ENCODE peak calls at places on chromosomes 4 and X, in four cellular contexts. One of them, this sample, is unnamed.
A peak's percentile ranks its signal among the peaks of the same experiment; 100 is the strongest.

GRCh38 chr4:39961311-39961877 is 16.3 kb downstream of the PDS5A start:
- DNase-seq in stimulated activated CD4-positive, alpha-beta T cell treated with anti-CD3 and anti-CD28 coated beads, TNF-alpha, amount 100 ng/mL, for 48 hours: no peak
- DNase-seq in SW 1271: no peak
- DNase-seq in stimulated activated CD8-positive, alpha-beta memory T cell treated with anti-CD3 and anti-CD28 coated beads, Interleukin-15, amount 100 ng/mL, for 4 hours: no peak
- DNase-seq in this sample: no peak

GRCh38 chr4:10977534-10977933 is 293.0 kb upstream of the CLNK start:
- DNase-seq in stimulated activated CD4-positive, alpha-beta T cell treated with anti-CD3 and anti-CD28 coated beads, TNF-alpha, amount 100 ng/mL, for 48 hours: no peak
- DNase-seq in SW 1271: no peak
- DNase-seq in stimulated activated CD8-positive, alpha-beta memory T cell treated with anti-CD3 and anti-CD28 coated beads, Interleukin-15, amount 100 ng/mL, for 4 hours: no peak
- DNase-seq in this sample: no peak

GRCh38 chr4:25925486-25926201 is 11.6 kb downstream of the SMIM20 start:
- DNase-seq in stimulated activated CD4-positive, alpha-beta T cell treated with anti-CD3 and anti-CD28 coated beads, TNF-alpha, amount 100 ng/mL, for 48 hours: no peak
- DNase-seq in SW 1271: no peak
- DNase-seq in stimulated activated CD8-positive, alpha-beta memory T cell treated with anti-CD3 and anti-CD28 coated beads, Interleukin-15, amount 100 ng/mL, for 4 hours: no peak
- DNase-seq in this sample: no peak

GRCh38 chr4:47729086-47729763 is 108.6 kb downstream of the CORIN start:
- DNase-seq in stimulated activated CD8-positive, alpha-beta memory T cell treated with anti-CD3 and anti-CD28 coated beads, Interleukin-15, amount 100 ng/mL, for 4 hours: no peak
- DNase-seq in SW 1271: no peak
- DNase-seq in stimulated activated CD4-positive, alpha-beta T cell treated with anti-CD3 and anti-CD28 coated beads, TNF-alpha, amount 100 ng/mL, for 48 hours: no peak
- DNase-seq in this sample: no peak

GRCh38 chr4:10403633-10404445 is 53.4 kb downstream of the ZNF518B start:
- DNase-seq in stimulated activated CD4-positive, alpha-beta T cell treated with anti-CD3 and anti-CD28 coated beads, TNF-alpha, amount 100 ng/mL, for 48 hours: no peak
- DNase-seq in SW 1271: no peak
- DNase-seq in stimulated activated CD8-positive, alpha-beta memory T cell treated with anti-CD3 and anti-CD28 coated beads, Interleukin-15, amount 100 ng/mL, for 4 hours: no peak
- DNase-seq in this sample: no peak

GRCh38 chr4:38723726-38724506 is 58.9 kb downstream of the TLR10 start:
- DNase-seq in SW 1271: no peak
- DNase-seq in stimulated activated CD4-positive, alpha-beta T cell treated with anti-CD3 and anti-CD28 coated beads, TNF-alpha, amount 100 ng/mL, for 48 hours: no peak
- DNase-seq in stimulated activated CD8-positive, alpha-beta memory T cell treated with anti-CD3 and anti-CD28 coated beads, Interleukin-15, amount 100 ng/mL, for 4 hours: no peak
- DNase-seq in this sample: no peak

GRCh38 chrX:71282514-71283408 is 674 bp upstream of the NONO start:
- DNase-seq in stimulated activated CD8-positive, alpha-beta memory T cell treated with anti-CD3 and anti-CD28 coated beads, Interleukin-15, amount 100 ng/mL, for 4 hours: no peak
- DNase-seq in SW 1271: no peak
- DNase-seq in stimulated activated CD4-positive, alpha-beta T cell treated with anti-CD3 and anti-CD28 coated beads, TNF-alpha, amount 100 ng/mL, for 48 hours: peak; percentile 59
- DNase-seq in this sample: peak; percentile 21

GRCh38 chrX:87525771-87526229 is 8.2 kb downstream of the KLHL4 start:
- DNase-seq in SW 1271: peak; percentile 0
- DNase-seq in stimulated activated CD8-positive, alpha-beta memory T cell treated with anti-CD3 and anti-CD28 coated beads, Interleukin-15, amount 100 ng/mL, for 4 hours: no peak
- DNase-seq in stimulated activated CD4-positive, alpha-beta T cell treated with anti-CD3 and anti-CD28 coated beads, TNF-alpha, amount 100 ng/mL, for 48 hours: no peak
- DNase-seq in this sample: no peak

GRCh38 chrX:73964607-73965006 is 339.4 kb upstream of the ZCCHC13 start:
- DNase-seq in SW 1271: no peak
- DNase-seq in stimulated activated CD4-positive, alpha-beta T cell treated with anti-CD3 and anti-CD28 coated beads, TNF-alpha, amount 100 ng/mL, for 48 hours: no peak
- DNase-seq in stimulated activated CD8-positive, alpha-beta memory T cell treated with anti-CD3 and anti-CD28 coated beads, Interleukin-15, amount 100 ng/mL, for 4 hours: no peak
- DNase-seq in this sample: no peak

GRCh38 chr4:98027827-98028226 is 115.4 kb downstream of the STPG2 start:
- DNase-seq in stimulated activated CD8-positive, alpha-beta memory T cell treated with anti-CD3 and anti-CD28 coated beads, Interleukin-15, amount 100 ng/mL, for 4 hours: no peak
- DNase-seq in stimulated activated CD4-positive, alpha-beta T cell treated with anti-CD3 and anti-CD28 coated beads, TNF-alpha, amount 100 ng/mL, for 48 hours: no peak
- DNase-seq in SW 1271: no peak
- DNase-seq in this sample: no peak

GRCh38 chr4:186808635-186809018 is 85.0 kb upstream of the FAT1 start:
- DNase-seq in stimulated activated CD4-positive, alpha-beta T cell treated with anti-CD3 and anti-CD28 coated beads, TNF-alpha, amount 100 ng/mL, for 48 hours: peak; percentile 1
- DNase-seq in stimulated activated CD8-positive, alpha-beta memory T cell treated with anti-CD3 and anti-CD28 coated beads, Interleukin-15, amount 100 ng/mL, for 4 hours: no peak
- DNase-seq in SW 1271: no peak
- DNase-seq in this sample: no peak

GRCh38 chrX:6120329-6120728 is 108.3 kb downstream of the NLGN4X start:
- DNase-seq in stimulated activated CD4-positive, alpha-beta T cell treated with anti-CD3 and anti-CD28 coated beads, TNF-alpha, amount 100 ng/mL, for 48 hours: no peak
- DNase-seq in stimulated activated CD8-positive, alpha-beta memory T cell treated with anti-CD3 and anti-CD28 coated beads, Interleukin-15, amount 100 ng/mL, for 4 hours: no peak
- DNase-seq in SW 1271: no peak
- DNase-seq in this sample: no peak

GRCh38 chrX:66110112-66110511 is 53.9 kb upstream of the HEPH start:
- DNase-seq in stimulated activated CD4-positive, alpha-beta T cell treated with anti-CD3 and anti-CD28 coated beads, TNF-alpha, amount 100 ng/mL, for 48 hours: no peak
- DNase-seq in SW 1271: no peak
- DNase-seq in stimulated activated CD8-positive, alpha-beta memory T cell treated with anti-CD3 and anti-CD28 coated beads, Interleukin-15, amount 100 ng/mL, for 4 hours: no peak
- DNase-seq in this sample: peak; percentile 0

GRCh38 chr4:67198757-67199156 is 346.5 kb downstream of the CENPC start:
- DNase-seq in stimulated activated CD8-positive, alpha-beta memory T cell treated with anti-CD3 and anti-CD28 coated beads, Interleukin-15, amount 100 ng/mL, for 4 hours: no peak
- DNase-seq in stimulated activated CD4-positive, alpha-beta T cell treated with anti-CD3 and anti-CD28 coated beads, TNF-alpha, amount 100 ng/mL, for 48 hours: no peak
- DNase-seq in SW 1271: no peak
- DNase-seq in this sample: no peak

GRCh38 chrX:81708506-81708905 is 506.6 kb downstream of the SH3BGRL start:
- DNase-seq in stimulated activated CD4-positive, alpha-beta T cell treated with anti-CD3 and anti-CD28 coated beads, TNF-alpha, amount 100 ng/mL, for 48 hours: no peak
- DNase-seq in stimulated activated CD8-positive, alpha-beta memory T cell treated with anti-CD3 and anti-CD28 coated beads, Interleukin-15, amount 100 ng/mL, for 4 hours: no peak
- DNase-seq in SW 1271: no peak
- DNase-seq in this sample: no peak

GRCh38 chr4:74618659-74619058 is 173.7 kb downstream of the AREG start:
- DNase-seq in stimulated activated CD8-positive, alpha-beta memory T cell treated with anti-CD3 and anti-CD28 coated beads, Interleukin-15, amount 100 ng/mL, for 4 hours: no peak
- DNase-seq in SW 1271: no peak
- DNase-seq in stimulated activated CD4-positive, alpha-beta T cell treated with anti-CD3 and anti-CD28 coated beads, TNF-alpha, amount 100 ng/mL, for 48 hours: no peak
- DNase-seq in this sample: no peak

GRCh38 chr4:56414135-56414675 is 21.2 kb downstream of the PPAT start:
- DNase-seq in stimulated activated CD4-positive, alpha-beta T cell treated with anti-CD3 and anti-CD28 coated beads, TNF-alpha, amount 100 ng/mL, for 48 hours: no peak
- DNase-seq in SW 1271: no peak
- DNase-seq in stimulated activated CD8-positive, alpha-beta memory T cell treated with anti-CD3 and anti-CD28 coated beads, Interleukin-15, amount 100 ng/mL, for 4 hours: no peak
- DNase-seq in this sample: no peak

GRCh38 chr4:23930750-23931488 is 41.1 kb upstream of the PPARGC1A start:
- DNase-seq in SW 1271: no peak
- DNase-seq in stimulated activated CD8-positive, alpha-beta memory T cell treated with anti-CD3 and anti-CD28 coated beads, Interleukin-15, amount 100 ng/mL, for 4 hours: no peak
- DNase-seq in stimulated activated CD4-positive, alpha-beta T cell treated with anti-CD3 and anti-CD28 coated beads, TNF-alpha, amount 100 ng/mL, for 48 hours: no peak
- DNase-seq in this sample: no peak

GRCh38 chr4:176099314-176099713 is 33.7 kb downstream of the WDR17 start:
- DNase-seq in stimulated activated CD8-positive, alpha-beta memory T cell treated with anti-CD3 and anti-CD28 coated beads, Interleukin-15, amount 100 ng/mL, for 4 hours: no peak
- DNase-seq in stimulated activated CD4-positive, alpha-beta T cell treated with anti-CD3 and anti-CD28 coated beads, TNF-alpha, amount 100 ng/mL, for 48 hours: no peak
- DNase-seq in SW 1271: no peak
- DNase-seq in this sample: no peak

GRCh38 chr4:149933883-149934282 is 118.2 kb upstream of the IQCM start:
- DNase-seq in SW 1271: no peak
- DNase-seq in stimulated activated CD4-positive, alpha-beta T cell treated with anti-CD3 and anti-CD28 coated beads, TNF-alpha, amount 100 ng/mL, for 48 hours: no peak
- DNase-seq in stimulated activated CD8-positive, alpha-beta memory T cell treated with anti-CD3 and anti-CD28 coated beads, Interleukin-15, amount 100 ng/mL, for 4 hours: no peak
- DNase-seq in this sample: no peak

GRCh38 chrX:12412561-12412960 is 274.3 kb downstream of the FRMPD4 start:
- DNase-seq in stimulated activated CD8-positive, alpha-beta memory T cell treated with anti-CD3 and anti-CD28 coated beads, Interleukin-15, amount 100 ng/mL, for 4 hours: no peak
- DNase-seq in stimulated activated CD4-positive, alpha-beta T cell treated with anti-CD3 and anti-CD28 coated beads, TNF-alpha, amount 100 ng/mL, for 48 hours: no peak
- DNase-seq in SW 1271: no peak
- DNase-seq in this sample: no peak

GRCh38 chr4:1683371-1683902 is 676 bp downstream of the FAM53A start:
- DNase-seq in stimulated activated CD8-positive, alpha-beta memory T cell treated with anti-CD3 and anti-CD28 coated beads, Interleukin-15, amount 100 ng/mL, for 4 hours: peak; percentile 15
- DNase-seq in SW 1271: no peak
- DNase-seq in stimulated activated CD4-positive, alpha-beta T cell treated with anti-CD3 and anti-CD28 coated beads, TNF-alpha, amount 100 ng/mL, for 48 hours: no peak
- DNase-seq in this sample: no peak

GRCh38 chr4:37715889-37716402 is 29.8 kb upstream of the RELL1 start:
- DNase-seq in SW 1271: no peak
- DNase-seq in stimulated activated CD8-positive, alpha-beta memory T cell treated with anti-CD3 and anti-CD28 coated beads, Interleukin-15, amount 100 ng/mL, for 4 hours: no peak
- DNase-seq in stimulated activated CD4-positive, alpha-beta T cell treated with anti-CD3 and anti-CD28 coated beads, TNF-alpha, amount 100 ng/mL, for 48 hours: no peak
- DNase-seq in this sample: peak; percentile 45

GRCh38 chr4:118113220-118113619 is 78.9 kb downstream of the NDST3 start:
- DNase-seq in SW 1271: no peak
- DNase-seq in stimulated activated CD8-positive, alpha-beta memory T cell treated with anti-CD3 and anti-CD28 coated beads, Interleukin-15, amount 100 ng/mL, for 4 hours: no peak
- DNase-seq in stimulated activated CD4-positive, alpha-beta T cell treated with anti-CD3 and anti-CD28 coated beads, TNF-alpha, amount 100 ng/mL, for 48 hours: no peak
- DNase-seq in this sample: no peak